ENCODE peak calls at places on chromosome 18, in ten cellular contexts. G is CD8-positive, alpha-beta memory T cell; D is activated T-cell treated with anti-CD3 and anti-CD28 coated beads, Interleukin-2, amount 50 U/mL, for 72 hours; Z is left colon; H is ELR; P is keratinocyte; N is AG20443; V is psoas muscle; K is AML-193; R is T-cell. E is an unnamed sample.

GRCh38 chr18:79888016-79888415 is 63.4 kb downstream of the SLC66A2 start:
- DNase-seq in G (no peak), D (no peak), Z (no peak), H (no peak), P (no peak), N (no peak), V (no peak), K (no peak), R (no peak), E (no peak)

GRCh38 chr18:44409524-44409923 is 271.2 kb upstream of the SETBP1 start:
- DNase-seq in G (no peak), D (no peak), Z (no peak), H (no peak), P (peak), N (no peak), V (no peak), K (no peak), R (no peak), E (no peak)

GRCh38 chr18:38081516-38081915 is 515.9 kb upstream of the CELF4 start:
- DNase-seq in G (no peak), D (no peak), Z (no peak), H (no peak), P (no peak), N (no peak), V (no peak), K (no peak), R (no peak), E (no peak)

GRCh38 chr18:7784171-7784570 is 217.1 kb downstream of the PTPRM start:
- DNase-seq in G (no peak), D (no peak), Z (no peak), H (no peak), P (no peak), N (no peak), V (no peak), K (no peak), R (no peak), E (no peak)

GRCh38 chr18:9337875-9338274 is 3.3 kb downstream of the TWSG1 start:
- DNase-seq in G (no peak), D (no peak), Z (no peak), H (peak), P (no peak), N (no peak), V (no peak), K (peak), R (no peak), E (no peak)

GRCh38 chr18:46096651-46097300 is 1.3 kb downstream of the ATP5F1A start:
- DNase-seq in G (no peak), D (no peak), Z (peak), H (peak), P (no peak), N (peak), V (no peak), K (no peak), R (no peak), E (no peak)

GRCh38 chr18:29154196-29154757 is 977.3 kb upstream of the CDH2 start:
- DNase-seq in G (no peak), D (no peak), Z (no peak), H (peak), P (no peak), N (peak), V (no peak), K (no peak), R (no peak), E (no peak)

GRCh38 chr18:23560186-23560585 is 26.1 kb downstream of the NPC1 start:
- DNase-seq in G (no peak), D (no peak), Z (no peak), H (no peak), P (no peak), N (no peak), V (no peak), K (no peak), R (no peak), E (no peak)

GRCh38 chr18:62420151-62420512 is 95.0 kb downstream of the TNFRSF11A start:
- DNase-seq in G (no peak), D (no peak), Z (no peak), H (peak), P (no peak), N (peak), V (no peak), K (no peak), R (no peak), E (no peak)

GRCh38 chr18:38450876-38451275 is 885.3 kb upstream of the CELF4 start:
- DNase-seq in G (no peak), D (no peak), Z (no peak), H (no peak), P (no peak), N (no peak), V (no peak), K (no peak), R (no peak), E (no peak)

GRCh38 chr18:5993938-5994337 is 98.6 kb upstream of the TMEM200C start:
- DNase-seq in G (no peak), D (no peak), Z (no peak), H (no peak), P (no peak), N (no peak), V (no peak), K (no peak), R (no peak), E (no peak)

GRCh38 chr18:35438480-35439234 is 59.1 kb downstream of the INO80C start:
- DNase-seq in G (no peak), D (no peak), Z (no peak), H (no peak), P (no peak), N (no peak), V (no peak), K (no peak), R (no peak), E (no peak)

GRCh38 chr18:73647391-73647790 is 500.2 kb downstream of the FBXO15 start:
- DNase-seq in G (no peak), D (no peak), Z (no peak), H (peak), P (no peak), N (no peak), V (no peak), K (no peak), R (no peak), E (no peak)

GRCh38 chr18:8374652-8375051 is 234.6 kb upstream of the RAB12 start:
- DNase-seq in G (no peak), D (no peak), Z (no peak), H (no peak), P (no peak), N (no peak), V (no peak), K (no peak), R (no peak), E (no peak)

GRCh38 chr18:31102020-31102684 is at the start of gene DSC2:
- DNase-seq in G (no peak), D (no peak), Z (peak), H (no peak), P (no peak), N (peak), V (peak), K (no peak), R (no peak), E (peak)

GRCh38 chr18:76348267-76349066 is 146.6 kb downstream of the ZNF516 start:
- DNase-seq in G (no peak), D (no peak), Z (no peak), H (no peak), P (no peak), N (no peak), V (no peak), K (no peak), R (no peak), E (no peak)

GRCh38 chr18:25225152-25225551 is 126.8 kb downstream of the ZNF521 start:
- DNase-seq in G (no peak), D (no peak), Z (no peak), H (no peak), P (no peak), N (no peak), V (no peak), K (no peak), R (no peak), E (no peak)

GRCh38 chr18:69916412-69916811 is 31.3 kb downstream of the CD226 start:
- DNase-seq in G (no peak), D (no peak), Z (no peak), H (peak), P (no peak), N (no peak), V (no peak), K (no peak), R (no peak), E (no peak)

GRCh38 chr18:35517715-35518114 is 20.0 kb upstream of the INO80C start:
- DNase-seq in G (no peak), D (no peak), Z (no peak), H (no peak), P (no peak), N (no peak), V (no peak), K (no peak), R (no peak), E (no peak)

GRCh38 chr18:70650878-70651277 is 362.0 kb downstream of the SOCS6 start:
- DNase-seq in G (no peak), D (no peak), Z (no peak), H (no peak), P (no peak), N (no peak), V (no peak), K (no peak), R (no peak), E (no peak)

GRCh38 chr18:45071959-45072358 is 391.3 kb downstream of the SETBP1 start:
- DNase-seq in G (no peak), D (no peak), Z (no peak), H (no peak), P (no peak), N (no peak), V (no peak), K (peak), R (no peak), E (no peak)

GRCh38 chr18:75492897-75493296 is 65.4 kb upstream of the SMIM21 start:
- DNase-seq in G (no peak), D (no peak), Z (no peak), H (no peak), P (no peak), N (peak), V (no peak), K (no peak), R (no peak), E (no peak)

GRCh38 chr18:26868968-26869586 is 3.6 kb upstream of the AQP4 start:
- DNase-seq in G (no peak), D (no peak), Z (no peak), H (no peak), P (no peak), N (no peak), V (no peak), K (no peak), R (no peak), E (no peak)

GRCh38 chr18:46302866-46303485 is 198.8 kb downstream of the HAUS1 start:
- DNase-seq in G (no peak), D (no peak), Z (no peak), H (no peak), P (no peak), N (no peak), V (no peak), K (no peak), R (no peak), E (no peak)

GRCh38 chr18:72542993-72543361 is 1.2 kb downstream of the CBLN2 start:
- DNase-seq in G (no peak), D (no peak), Z (no peak), H (no peak), P (no peak), N (peak), V (no peak), K (no peak), R (no peak), E (no peak)

GRCh38 chr18:27785815-27786537 is 391.0 kb downstream of the CDH2 start:
- DNase-seq in G (no peak), D (no peak), Z (no peak), H (no peak), P (no peak), N (no peak), V (no peak), K (no peak), R (no peak), E (no peak)

GRCh38 chr18:70295192-70295522 is 6.3 kb downstream of the SOCS6 start:
- DNase-seq in G (no peak), D (no peak), Z (no peak), H (no peak), P (no peak), N (no peak), V (no peak), K (no peak), R (no peak), E (no peak)

E was measured in ovary.